ENCODE peak calls at places on chromosomes 3 and 15, in five cellular contexts. L, G, C, D and O are unnamed samples.
A peak's percentile ranks its signal among the peaks of the same experiment; 100 is the strongest.

GRCh38 chr15:27399236-27399635 is 428.3 kb downstream of the GABRG3 start:
- DNase-seq in L (no peak), G (no peak), C (peak; percentile 67), D (no peak), O (no peak)

GRCh38 chr3:56837196-56837955 is 35.6 kb upstream of the ARHGEF3 start:
- DNase-seq in L (no peak), G (no peak), C (no peak), D (no peak), O (no peak)

GRCh38 chr3:13192471-13193213 is 119.4 kb upstream of the IQSEC1 start:
- DNase-seq in L (no peak), G (no peak), C (no peak), D (no peak), O (peak; percentile 17)

GRCh38 chr3:65006300-65006739 is 318.5 kb upstream of the ADAMTS9 start:
- DNase-seq in L (no peak), G (no peak), C (no peak), D (no peak), O (no peak)

GRCh38 chr3:152554980-152555379 is 280.0 kb upstream of the P2RY1 start:
- DNase-seq in L (no peak), G (no peak), C (no peak), D (no peak), O (no peak)

GRCh38 chr3:29226709-29227108 is 54.2 kb upstream of the RBMS3 start:
- DNase-seq in L (no peak), G (no peak), C (no peak), D (no peak), O (no peak)

GRCh38 chr3:133674290-133674912 is 12.7 kb upstream of the TOPBP1 start:
- DNase-seq in L (no peak), G (peak; percentile 1), C (no peak), D (no peak), O (no peak)

GRCh38 chr3:152054315-152054714 is 180.9 kb downstream of the SUCNR1 start:
- DNase-seq in L (no peak), G (no peak), C (no peak), D (no peak), O (no peak)

GRCh38 chr3:126886217-126886616 is 96.7 kb upstream of the PLXNA1 start:
- DNase-seq in L (no peak), G (no peak), C (no peak), D (no peak), O (no peak)

GRCh38 chr3:69288161-69288895 is 97.6 kb downstream of the FRMD4B start:
- DNase-seq in L (no peak), G (no peak), C (peak; percentile 39), D (peak; percentile 40), O (no peak)

GRCh38 chr15:91555307-91555706 is 298.2 kb upstream of the SLCO3A1 start:
- DNase-seq in L (no peak), G (no peak), C (no peak), D (no peak), O (no peak)

GRCh38 chr3:7205535-7206331 is 344.8 kb downstream of the GRM7 start:
- DNase-seq in L (no peak), G (no peak), C (no peak), D (no peak), O (no peak)

GRCh38 chr3:16301490-16301889 is 36.5 kb downstream of the OXNAD1 start:
- DNase-seq in L (no peak), G (no peak), C (no peak), D (no peak), O (no peak)

GRCh38 chr15:73781038-73781925 is 28.1 kb upstream of the INSYN1 start:
- DNase-seq in L (no peak), G (no peak), C (no peak), D (no peak), O (peak; percentile 31)

GRCh38 chr3:54963621-54964020 is 35.8 kb upstream of the LRTM1 start:
- DNase-seq in L (no peak), G (no peak), C (no peak), D (no peak), O (no peak)

GRCh38 chr3:10516835-10517465 is 11.6 kb upstream of the ATP2B2 start:
- DNase-seq in L (no peak), G (no peak), C (no peak), D (no peak), O (no peak)

GRCh38 chr3:155701882-155702465 is 42.9 kb downstream of the PLCH1 start:
- DNase-seq in L (no peak), G (no peak), C (peak; percentile 5), D (no peak), O (peak; percentile 80)

GRCh38 chr15:26461847-26462608 is 310.8 kb downstream of the GABRB3 start:
- DNase-seq in L (no peak), G (no peak), C (no peak), D (no peak), O (no peak)

GRCh38 chr3:195441051-195441450 is 1.8 kb downstream of the ACAP2 start:
- DNase-seq in L (no peak), G (no peak), C (no peak), D (no peak), O (peak; percentile 12)